ENCODE peak calls at places on chromosomes 12 and 14, in nine cellular contexts. P is left ventricle myocardium inferior, K is PC-9, U is A549, X is aorta, O is sigmoid colon, Q is colonic mucosa, B is small intestine, N is mammary epithelial cell. J is an unnamed sample.

GRCh38 chr12:108815875-108816594 is 41.3 kb downstream of the SSH1 start:
- DNase-seq in P (no peak), K (no peak), U (no peak), X (no peak), O (no peak), Q (no peak), B (no peak), N (peak; percentile 85), J (no peak)

GRCh38 chr14:95256011-95256775 is 63.5 kb downstream of the CLMN start:
- DNase-seq in P (no peak), K (peak; percentile 48), U (no peak), X (no peak), O (no peak), Q (no peak), B (no peak), N (no peak), J (no peak)

GRCh38 chr14:105493921-105494605 is 3.0 kb downstream of the TEDC1 start:
- DNase-seq in P (peak; percentile 11), K (no peak), U (no peak), X (peak; percentile 51), O (peak; percentile 57), Q (no peak), B (no peak), N (no peak), J (no peak)

GRCh38 chr12:28866715-28867503 is 282.2 kb upstream of the FAR2 start:
- DNase-seq in P (no peak), K (no peak), U (no peak), X (no peak), O (no peak), Q (no peak), B (no peak), N (no peak), J (no peak)

GRCh38 chr12:110733089-110733715 is 9.5 kb downstream of the PPP1CC start:
- DNase-seq in P (no peak), K (no peak), U (no peak), X (no peak), O (no peak), Q (no peak), B (no peak), N (peak; percentile 9), J (no peak)

GRCh38 chr12:92472198-92472597 is 230.6 kb upstream of the PLEKHG7 start:
- DNase-seq in P (no peak), K (no peak), U (no peak), X (no peak), O (no peak), Q (no peak), B (peak; percentile 60), N (no peak), J (no peak)

GRCh38 chr12:63095369-63095967 is 55.5 kb downstream of the AVPR1A start:
- DNase-seq in P (no peak), K (no peak), U (no peak), X (no peak), O (no peak), Q (no peak), B (peak; percentile 64), N (no peak), J (no peak)

GRCh38 chr12:76685246-76685678 is 78.7 kb upstream of the ZDHHC17 start:
- DNase-seq in P (peak; percentile 37), K (no peak), U (no peak), X (no peak), O (no peak), Q (peak; percentile 24), B (peak; percentile 21), N (peak; percentile 9), J (peak; percentile 10)

GRCh38 chr14:72432748-72433147 is 461.2 kb downstream of the DPF3 start:
- DNase-seq in P (no peak), K (no peak), U (no peak), X (no peak), O (no peak), Q (no peak), B (no peak), N (no peak), J (no peak)

GRCh38 chr14:44886860-44887595 is 74.7 kb downstream of the KLHL28 start:
- DNase-seq in P (no peak), K (no peak), U (no peak), X (no peak), O (no peak), Q (no peak), B (no peak), N (no peak), J (no peak)

GRCh38 chr14:77867476-77867875 is 67.6 kb downstream of the ADCK1 start:
- DNase-seq in P (no peak), K (no peak), U (no peak), X (no peak), O (no peak), Q (no peak), B (no peak), N (no peak), J (no peak)

GRCh38 chr12:111034911-111035577 is 114.7 kb upstream of the MYL2 start:
- DNase-seq in P (no peak), K (no peak), U (peak; percentile 30), X (no peak), O (no peak), Q (no peak), B (no peak), N (peak; percentile 13), J (no peak)

GRCh38 chr12:12807970-12808702 is 5.0 kb upstream of the DDX47 start:
- DNase-seq in P (peak; percentile 44), K (no peak), U (no peak), X (peak; percentile 71), O (peak; percentile 71), Q (no peak), B (peak; percentile 62), N (no peak), J (peak; percentile 60)
- H3K4me3 ChIP-seq in P (peak overlapping the region; percentile 46), K (no peak overlapping the region), U (no peak overlapping the region), X (no peak overlapping the region), O (no peak overlapping the region), Q (no peak overlapping the region), B (no peak overlapping the region), N (no peak overlapping the region), J (no peak overlapping the region)

DNA sequence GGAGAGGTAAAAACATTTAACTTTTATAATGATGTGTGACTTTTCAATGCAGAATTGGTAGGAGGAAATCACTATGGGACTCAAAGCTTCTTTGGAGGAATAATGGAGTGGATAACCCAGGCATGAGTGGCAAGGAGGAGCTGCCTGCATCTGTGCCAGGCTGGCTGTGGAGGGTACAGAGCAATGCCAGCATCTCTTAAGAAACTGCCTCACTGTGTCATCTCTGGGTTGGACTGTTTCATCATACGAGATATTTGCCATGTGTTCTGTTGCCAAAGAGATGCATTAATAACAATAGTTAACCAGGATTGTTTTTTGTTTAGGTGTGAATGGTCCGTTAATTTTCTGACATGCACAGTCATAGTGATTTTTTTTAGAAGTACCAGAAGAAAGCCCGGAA is 183.7 kb upstream of the NTF3 start:
- DNase-seq in P (no peak), K (no peak), U (no peak), X (no peak), O (no peak), Q (no peak), B (no peak), N (no peak), J (no peak)
- H3K4me1 ChIP-seq in P (peaks cover 16% of the 10 kb centered on the region), K (no peaks in the 10 kb centered on the region), U (no peaks in the 10 kb centered on the region), X (peaks cover 2% of the 10 kb centered on the region), O (no peaks in the 10 kb centered on the region), Q (peaks cover 6% of the 10 kb centered on the region), B (peaks cover 3% of the 10 kb centered on the region), N (no peaks in the 10 kb centered on the region), J (peaks cover 12% of the 10 kb centered on the region)

DNA sequence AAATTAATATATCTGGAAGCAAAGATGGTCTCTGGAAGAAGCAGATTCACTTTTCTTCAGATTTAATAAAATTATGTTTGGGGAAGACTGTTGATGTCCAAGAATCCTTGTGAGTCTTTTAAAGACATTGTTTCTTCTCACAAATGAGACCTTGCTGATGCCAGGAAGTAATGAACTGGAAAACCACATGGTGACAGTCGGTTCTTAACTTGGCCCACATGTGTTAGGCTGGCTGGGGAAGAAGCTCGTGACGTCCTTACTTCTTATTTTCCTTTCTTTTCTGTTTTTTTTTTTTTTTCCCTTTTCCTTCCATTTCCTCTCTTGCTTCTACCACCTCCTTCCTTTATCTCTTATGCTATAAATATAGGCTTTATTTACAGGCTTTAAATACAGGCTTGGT is 950.2 kb downstream of the BCL11B start:
- DNase-seq in P (no peak), K (no peak), U (no peak), X (no peak), O (no peak), Q (no peak), B (no peak), N (no peak), J (no peak)
- H3K4me3 ChIP-seq in P (no peak overlapping the region), K (no peak overlapping the region), U (no peak overlapping the region), X (no peak overlapping the region), O (no peak overlapping the region), Q (no peak overlapping the region), B (no peak overlapping the region), N (no peak overlapping the region), J (no peak overlapping the region)

GRCh38 chr14:24432259-24433131 is 2.7 kb downstream of the KHNYN start:
- DNase-seq in P (no peak), K (no peak), U (no peak), X (peak; percentile 57), O (peak; percentile 66), Q (no peak), B (no peak), N (peak; percentile 19), J (no peak)
- H3K4me1 ChIP-seq in P (peaks cover 67% of the 10 kb centered on the region), K (peaks cover 9% of the 10 kb centered on the region), U (peaks cover 14% of the 10 kb centered on the region), X (no peaks in the 10 kb centered on the region), O (peaks cover 53% of the 10 kb centered on the region), Q (peaks cover 25% of the 10 kb centered on the region), B (peaks cover 9% of the 10 kb centered on the region), N (peaks cover 29% of the 10 kb centered on the region), J (peaks cover 22% of the 10 kb centered on the region)

DNA sequence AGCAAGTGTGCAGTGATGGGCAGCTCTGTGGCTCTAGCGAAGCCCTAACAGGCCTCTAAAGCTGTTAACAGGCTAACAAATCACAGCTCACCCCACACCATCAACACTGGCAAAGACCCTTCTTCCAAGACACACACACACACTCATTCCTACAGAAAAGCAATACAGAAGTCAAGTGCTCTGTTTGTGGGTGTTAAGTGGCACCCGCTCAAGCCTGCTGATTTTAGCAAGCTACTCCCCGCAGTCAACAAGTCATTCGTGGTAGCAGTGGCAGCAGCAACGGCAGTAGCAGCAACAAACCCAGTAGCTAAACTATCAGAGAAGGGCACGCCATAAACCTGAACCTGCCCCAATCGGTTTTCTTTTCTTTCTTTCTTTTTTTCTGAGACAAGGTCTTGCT is 80.7 kb upstream of the GPR68 start:
- DNase-seq in P (no peak), K (no peak), U (no peak), X (no peak), O (no peak), Q (no peak), B (no peak), N (no peak), J (no peak)
- H3K4me3 ChIP-seq in P (no peak overlapping the region), K (no peak overlapping the region), U (no peak overlapping the region), X (no peak overlapping the region), O (no peak overlapping the region), Q (no peak overlapping the region), B (no peak overlapping the region), N (no peak overlapping the region), J (no peak overlapping the region)

GRCh38 chr14:101851183-101851582 is 89.7 kb downstream of the PPP2R5C start:
- DNase-seq in P (no peak), K (no peak), U (no peak), X (no peak), O (no peak), Q (no peak), B (no peak), N (no peak), J (no peak)
- H3K4me1 ChIP-seq in P (peaks cover 95% of the 10 kb centered on the region), K (no peaks in the 10 kb centered on the region), U (no peaks in the 10 kb centered on the region), X (no peaks in the 10 kb centered on the region), O (peaks cover 49% of the 10 kb centered on the region), Q (peaks cover 16% of the 10 kb centered on the region), B (peaks cover 5% of the 10 kb centered on the region), N (no peaks in the 10 kb centered on the region), J (peaks cover 23% of the 10 kb centered on the region)